ENCODE peak calls at places on chromosomes 6 and 20, in eight cellular contexts. F is GM12878; X is brain microvascular endothelial cell; L is endothelial cell of umbilical vein; Q is colonic mucosa; I is CD8-positive, alpha-beta T cell; Z is cardiac muscle cell; A is psoas muscle. H is an unnamed sample. For H3K36me3, the result is how much of the 10 kb centered on the place peaks cover.

GRCh38 chr6:41801380-41801779 is 13.9 kb downstream of the TOMM6 start:
- DNase-seq in L (peak), I (no peak), Z (peak), F (no peak), X (peak), Q (no peak), A (no peak), H (no peak)

GRCh38 chr20:62892348-62893304 is 31.0 kb upstream of the TCFL5 start:
- DNase-seq in Q (no peak), A (no peak), F (no peak), X (no peak), Z (no peak), I (no peak), L (no peak), H (no peak)

GRCh38 chr20:53038328-53038727 is 66.2 kb downstream of the TSHZ2 start:
- DNase-seq in Q (no peak), L (no peak), A (no peak), Z (no peak), F (no peak), X (no peak), I (no peak), H (no peak)

GRCh38 chr6:133613231-133613630 is 275.7 kb upstream of the TCF21 start:
- DNase-seq in X (no peak), F (no peak), I (no peak), L (no peak), Q (no peak), A (no peak), Z (no peak), H (no peak)

GRCh38 chr20:52454660-52455059 is 263.1 kb upstream of the ZFP64 start:
- DNase-seq in Z (peak), F (no peak), A (no peak), Q (no peak), L (no peak), I (no peak), X (peak), H (no peak)

GRCh38 chr20:25669826-25670422 is 26.7 kb downstream of the ZNF337 start:
- DNase-seq in F (no peak), X (peak), A (peak), Q (no peak), L (no peak), Z (peak), I (no peak), H (no peak)

GRCh38 chr20:44706371-44707258 is 8.6 kb upstream of the CCN5 start:
- DNase-seq in L (no peak), X (no peak), F (no peak), I (no peak), Z (no peak), A (peak), Q (no peak), H (no peak)

GRCh38 chr6:56268266-56268665 is 20.9 kb upstream of the COL21A1 start:
- DNase-seq in A (no peak), F (no peak), Q (no peak), Z (no peak), I (no peak), L (no peak), X (no peak), H (no peak)

GRCh38 chr6:170110201-170111140 is 180.4 kb downstream of the DLL1 start:
- DNase-seq in F (no peak), L (no peak), I (no peak), A (no peak), X (no peak), Z (no peak), Q (no peak), H (no peak)

GRCh38 chr6:142173980-142174379 is 26.9 kb downstream of the VTA1 start:
- DNase-seq in Z (no peak), X (no peak), Q (no peak), L (no peak), I (no peak), A (no peak), F (no peak), H (no peak)

GRCh38 chr6:40735126-40735920 is 148.2 kb upstream of the LRFN2 start:
- DNase-seq in X (no peak), A (no peak), Z (no peak), F (no peak), I (no peak), L (no peak), Q (no peak), H (no peak)

GRCh38 chr6:26087284-26088115 is at the start of gene HFE:
- DNase-seq in Q (peak), Z (peak), F (no peak), I (no peak), X (peak), A (peak), L (peak), H (peak)

GRCh38 chr6:31836676-31837611 is 9.4 kb downstream of the HSPA1B start:
- DNase-seq in L (peak), Q (peak), F (no peak), I (no peak), X (no peak), A (no peak), Z (peak), H (no peak)

GRCh38 chr6:46865221-46865620 is 56.5 kb downstream of the ADGRF5 start:
- DNase-seq in Q (no peak), I (no peak), X (no peak), L (no peak), A (no peak), Z (no peak), F (no peak), H (no peak)

GRCh38 chr6:30877419-30878262 is 6.7 kb upstream of the DDR1 start:
- DNase-seq in Q (peak), A (peak), F (peak), X (peak), Z (peak), I (peak), L (peak), H (peak)

GRCh38 chr20:25220810-25221591 is 25.5 kb downstream of the ENTPD6 start:
- DNase-seq in I (no peak), Z (no peak), X (no peak), L (no peak), Q (peak), F (no peak), A (no peak), H (peak)

GRCh38 chr20:56974499-56975250 is 291.8 kb downstream of the BMP7 start:
- DNase-seq in F (no peak), Q (peak), L (no peak), A (no peak), Z (peak), X (peak), I (no peak), H (peak)

GRCh38 chr6:159170999-159171712 is 2.0 kb downstream of the FNDC1 start:
- DNase-seq in F (no peak), I (no peak), L (no peak), Z (peak), Q (no peak), A (peak), X (peak), H (no peak)

DNA sequence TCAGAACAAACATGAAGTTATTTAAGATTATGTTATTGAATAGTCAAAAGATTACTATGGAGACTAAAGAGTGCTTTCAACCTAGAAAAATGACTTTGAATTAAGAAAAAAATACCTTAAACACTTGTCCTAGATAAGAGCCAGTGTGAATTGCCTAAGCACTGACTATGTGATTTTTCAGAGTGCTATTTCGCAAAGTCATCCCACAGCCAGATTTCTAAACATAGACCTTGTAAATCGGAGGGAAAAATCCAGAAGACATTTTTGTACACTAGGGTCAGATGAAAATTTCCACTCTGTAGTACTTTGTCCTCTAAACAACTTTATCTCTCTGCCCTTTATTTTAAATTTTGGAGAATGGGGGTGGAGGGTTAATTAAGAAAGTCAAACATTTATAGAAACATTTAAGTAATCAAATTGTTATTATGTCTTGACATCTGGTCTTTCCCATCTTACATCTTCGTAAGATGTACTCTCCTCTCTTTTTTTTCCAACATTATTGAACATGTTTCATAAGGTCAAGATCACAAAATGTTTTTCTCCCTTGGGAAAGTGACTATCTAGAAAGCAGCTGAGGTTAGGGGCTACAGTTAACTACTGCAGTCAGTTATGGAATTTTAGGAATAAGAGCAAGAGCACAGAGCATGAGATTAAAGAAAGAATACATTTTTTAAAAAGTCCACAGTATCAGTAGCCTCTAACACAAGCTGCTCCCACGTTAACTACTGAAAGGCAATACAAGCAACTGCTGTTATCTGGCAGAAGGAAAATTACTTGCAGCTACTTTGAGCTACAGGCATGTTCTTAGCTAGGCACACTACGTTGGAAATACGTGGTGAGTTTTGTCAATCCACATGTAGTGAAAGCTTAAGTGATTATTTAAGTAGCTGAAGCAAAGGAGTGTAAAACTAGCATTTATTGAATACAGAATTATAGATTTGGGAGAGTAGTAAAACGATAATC is 648.5 kb downstream of the HTR1B start:
- DNase-seq in Q (no peak), L (no peak), X (peak), A (no peak), F (no peak), I (no peak), Z (peak), H (no peak)
- H3K4me3 ChIP-seq in Q (no peak), L (no peak), X (no peak), A (no peak), F (no peak), I (no peak), Z (no peak), H (no peak)

DNA sequence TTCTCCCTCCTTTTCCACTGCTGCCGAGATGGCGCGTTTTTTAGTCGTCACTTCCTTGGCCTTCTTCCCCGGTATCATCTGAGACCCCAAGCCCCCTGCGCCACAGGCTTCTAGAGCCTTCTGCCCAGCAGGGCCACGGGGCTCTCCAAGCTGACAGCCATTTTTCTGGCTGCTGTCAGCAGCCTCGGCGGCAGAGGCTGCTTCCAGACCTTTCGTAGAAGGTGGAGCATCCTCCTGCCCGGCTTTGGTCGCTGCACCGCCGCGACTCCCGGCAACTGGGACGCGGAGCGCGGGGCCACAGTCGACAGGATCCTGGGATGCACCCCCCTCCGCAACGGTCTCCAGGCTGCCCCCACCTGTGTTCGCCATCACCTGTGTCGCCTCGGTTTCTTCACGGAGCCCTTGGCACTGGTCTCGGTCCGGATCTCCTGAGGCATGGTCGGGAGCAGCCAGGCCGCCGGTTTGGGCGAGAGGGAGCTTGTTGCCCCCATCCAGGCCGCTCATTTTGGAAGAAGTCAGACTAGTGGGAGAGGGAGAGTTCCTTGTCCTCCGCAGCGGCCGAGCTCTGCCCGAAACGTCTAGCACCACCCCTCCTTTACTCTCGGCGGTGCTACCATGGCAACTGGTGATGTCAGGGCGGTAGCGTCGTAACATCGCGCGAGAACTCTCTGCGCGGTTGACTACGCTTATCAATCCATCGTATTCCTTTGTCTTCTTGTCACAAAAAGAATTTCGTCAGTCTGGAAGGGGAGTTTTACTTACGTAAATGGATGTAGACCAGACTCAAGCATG is at the start of gene TSPYL4:
- DNase-seq in I (peak), Q (peak), X (peak), L (peak), Z (peak), F (peak), A (peak), H (peak)
- TF ChIP-seq CTCF in I (no peak), Q (no peak), X (no peak), L (no peak), Z (no peak), F (no peak), A (no peak), H (no peak)

DNA sequence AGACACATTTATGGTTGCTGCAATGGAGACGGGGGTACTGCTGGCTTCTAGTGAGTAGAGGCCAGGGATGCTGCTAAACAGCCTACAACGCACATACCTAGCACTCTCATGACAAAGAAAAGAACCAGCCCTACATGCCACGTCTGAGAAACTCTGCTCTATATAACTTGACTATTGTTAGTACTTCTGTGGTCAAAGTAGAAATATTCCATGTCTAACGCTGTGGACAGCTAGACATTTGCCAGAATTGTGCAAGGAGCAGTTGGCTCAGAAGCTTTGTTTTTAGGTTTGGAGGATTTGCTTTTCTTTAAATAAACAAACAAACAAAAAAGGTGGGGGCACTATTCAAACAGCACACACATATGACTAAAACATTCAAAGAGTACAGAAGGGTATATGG is 20.5 kb downstream of the UBE2V1 start:
- DNase-seq in A (no peak), Z (peak), I (no peak), F (no peak), Q (no peak), L (no peak), X (no peak), H (no peak)
- H3K36me3 ChIP-seq in A (under half), Z (under half), I (under half), F (under half), Q (under half), L (under half), X (under half), H (under half)

DNA sequence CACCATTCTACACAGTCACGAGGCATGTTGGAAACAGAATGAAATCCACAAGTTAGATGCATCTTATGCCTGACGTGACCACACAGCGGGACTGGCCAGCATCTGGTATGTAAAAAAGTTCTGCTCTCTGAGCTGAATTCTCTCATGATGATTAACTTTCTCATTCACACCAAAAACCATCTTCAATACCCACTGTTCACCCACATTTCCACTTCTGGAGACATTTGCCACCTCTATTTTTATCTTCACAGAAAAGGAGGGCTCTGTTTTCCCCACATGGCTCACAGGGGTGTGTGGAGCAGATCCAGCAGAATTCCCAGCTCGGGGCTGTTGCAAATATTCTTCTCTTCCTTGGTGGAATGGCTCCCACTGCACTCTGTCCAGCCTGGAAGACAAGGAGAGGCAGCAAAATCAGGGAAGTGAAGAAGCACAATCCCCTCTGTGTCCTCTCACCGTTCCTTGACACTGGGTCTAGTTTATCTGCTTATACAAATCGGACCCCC is 303.4 kb downstream of the TAF4 start:
- DNase-seq in I (no peak), A (no peak), Z (no peak), F (no peak), L (no peak), Q (no peak), X (no peak), H (no peak)
- H3K4me3 ChIP-seq in I (no peak), A (no peak), Z (no peak), F (no peak), L (no peak), Q (no peak), X (no peak), H (no peak)

H was measured in mucosa of descending colon.